ENCODE peak calls at places on chromosomes 12 and 14, in six cellular contexts. One of them, this sample, is unnamed.

GRCh38 chr14:96698846-96699543 is 98.2 kb upstream of the VRK1 start:
- DNase-seq in heart left ventricle: no peak
- DNase-seq in lung: no peak
- DNase-seq in CD4-positive, alpha-beta T cell: no peak
- DNase-seq in HCT116: no peak
- DNase-seq in A549: no peak
- DNase-seq in this sample: no peak

GRCh38 chr12:100127766-100128508 is 14.7 kb downstream of the BLTP3B start:
- DNase-seq in heart left ventricle: no peak
- DNase-seq in lung: no peak
- DNase-seq in CD4-positive, alpha-beta T cell: no peak
- DNase-seq in HCT116: no peak
- DNase-seq in A549: no peak
- DNase-seq in this sample: no peak

GRCh38 chr12:102652645-102653313 is 172.4 kb upstream of the IGF1 start:
- DNase-seq in heart left ventricle: no peak
- DNase-seq in lung: no peak
- DNase-seq in CD4-positive, alpha-beta T cell: no peak
- DNase-seq in HCT116: no peak
- DNase-seq in A549: no peak
- DNase-seq in this sample: no peak

GRCh38 chr12:62720661-62721330 is 214.2 kb downstream of the PPM1H start:
- DNase-seq in heart left ventricle: peak
- DNase-seq in lung: no peak
- DNase-seq in CD4-positive, alpha-beta T cell: no peak
- DNase-seq in HCT116: no peak
- DNase-seq in A549: no peak
- DNase-seq in this sample: no peak

GRCh38 chr12:22043943-22044342 is 2.1 kb upstream of the CMAS start:
- DNase-seq in heart left ventricle: no peak
- DNase-seq in lung: no peak
- DNase-seq in CD4-positive, alpha-beta T cell: no peak
- DNase-seq in HCT116: no peak
- DNase-seq in A549: no peak
- DNase-seq in this sample: no peak

GRCh38 chr12:49933793-49934192 is 16.7 kb upstream of the AQP2 start:
- DNase-seq in heart left ventricle: no peak
- DNase-seq in lung: no peak
- DNase-seq in CD4-positive, alpha-beta T cell: no peak
- DNase-seq in HCT116: no peak
- DNase-seq in A549: no peak
- DNase-seq in this sample: peak

GRCh38 chr12:132143328-132144071 is 619 bp downstream of the DDX51 start:
- DNase-seq in heart left ventricle: no peak
- DNase-seq in lung: no peak
- DNase-seq in CD4-positive, alpha-beta T cell: no peak
- DNase-seq in HCT116: no peak
- DNase-seq in A549: no peak
- DNase-seq in this sample: no peak

GRCh38 chr12:90280033-90280432 is 571.4 kb upstream of the ATP2B1 start:
- DNase-seq in heart left ventricle: no peak
- DNase-seq in lung: no peak
- DNase-seq in CD4-positive, alpha-beta T cell: no peak
- DNase-seq in HCT116: no peak
- DNase-seq in A549: no peak
- DNase-seq in this sample: no peak

GRCh38 chr14:39181026-39181692 is 6.1 kb downstream of the PNN start:
- DNase-seq in heart left ventricle: no peak
- DNase-seq in lung: no peak
- DNase-seq in CD4-positive, alpha-beta T cell: no peak
- DNase-seq in HCT116: no peak
- DNase-seq in A549: no peak
- DNase-seq in this sample: no peak

GRCh38 chr12:96907681-96908163 is 665 bp downstream of the NEDD1 start:
- DNase-seq in heart left ventricle: no peak
- DNase-seq in lung: no peak
- DNase-seq in CD4-positive, alpha-beta T cell: no peak
- DNase-seq in HCT116: no peak
- DNase-seq in A549: peak
- DNase-seq in this sample: peak

GRCh38 chr12:121903202-121903601 is 14.6 kb downstream of the PSMD9 start:
- DNase-seq in heart left ventricle: no peak
- DNase-seq in lung: no peak
- DNase-seq in CD4-positive, alpha-beta T cell: no peak
- DNase-seq in HCT116: no peak
- DNase-seq in A549: no peak
- DNase-seq in this sample: no peak

GRCh38 chr14:91325211-91325610 is 80.7 kb upstream of the GPR68 start:
- DNase-seq in heart left ventricle: no peak
- DNase-seq in lung: no peak
- DNase-seq in CD4-positive, alpha-beta T cell: no peak
- DNase-seq in HCT116: no peak
- DNase-seq in A549: no peak
- DNase-seq in this sample: no peak

GRCh38 chr14:103495854-103496253 is 26.8 kb downstream of the CKB start:
- DNase-seq in heart left ventricle: no peak
- DNase-seq in lung: no peak
- DNase-seq in CD4-positive, alpha-beta T cell: no peak
- DNase-seq in HCT116: no peak
- DNase-seq in A549: no peak
- DNase-seq in this sample: no peak

GRCh38 chr12:24975425-24975824 is 26.5 kb upstream of the BCAT1 start:
- DNase-seq in heart left ventricle: no peak
- DNase-seq in lung: no peak
- DNase-seq in CD4-positive, alpha-beta T cell: no peak
- DNase-seq in HCT116: no peak
- DNase-seq in A549: no peak
- DNase-seq in this sample: no peak

GRCh38 chr12:56221233-56221756 is 427 bp downstream of the RNF41 start:
- DNase-seq in heart left ventricle: peak
- DNase-seq in lung: peak
- DNase-seq in CD4-positive, alpha-beta T cell: no peak
- DNase-seq in HCT116: no peak
- DNase-seq in A549: peak
- DNase-seq in this sample: no peak

GRCh38 chr12:85016423-85016822 is 19.7 kb downstream of the TSPAN19 start:
- DNase-seq in heart left ventricle: no peak
- DNase-seq in lung: no peak
- DNase-seq in CD4-positive, alpha-beta T cell: no peak
- DNase-seq in HCT116: peak
- DNase-seq in A549: peak
- DNase-seq in this sample: peak

GRCh38 chr12:41286426-41286825 is 98.3 kb downstream of the PDZRN4 start:
- DNase-seq in heart left ventricle: no peak
- DNase-seq in lung: no peak
- DNase-seq in CD4-positive, alpha-beta T cell: no peak
- DNase-seq in HCT116: no peak
- DNase-seq in A549: no peak
- DNase-seq in this sample: no peak

GRCh38 chr14:78752789-78753188 is 582.6 kb downstream of the NRXN3 start:
- DNase-seq in heart left ventricle: no peak
- DNase-seq in lung: no peak
- DNase-seq in CD4-positive, alpha-beta T cell: no peak
- DNase-seq in HCT116: no peak
- DNase-seq in A549: no peak
- DNase-seq in this sample: no peak

GRCh38 chr14:92524603-92525185 is 11.1 kb downstream of the RIN3 start:
- DNase-seq in heart left ventricle: no peak
- DNase-seq in lung: no peak
- DNase-seq in CD4-positive, alpha-beta T cell: no peak
- DNase-seq in HCT116: no peak
- DNase-seq in A549: no peak
- DNase-seq in this sample: no peak

GRCh38 chr12:40793471-40793870 is 101.2 kb downstream of the CNTN1 start:
- DNase-seq in heart left ventricle: no peak
- DNase-seq in lung: no peak
- DNase-seq in CD4-positive, alpha-beta T cell: no peak
- DNase-seq in HCT116: no peak
- DNase-seq in A549: no peak
- DNase-seq in this sample: no peak

GRCh38 chr12:54658306-54659264 is 10.4 kb upstream of the DCD start:
- DNase-seq in heart left ventricle: no peak
- DNase-seq in lung: no peak
- DNase-seq in CD4-positive, alpha-beta T cell: no peak
- DNase-seq in HCT116: peak
- DNase-seq in A549: peak
- DNase-seq in this sample: peak

GRCh38 chr12:25284024-25284423 is 33.3 kb upstream of the KRAS start:
- DNase-seq in heart left ventricle: no peak
- DNase-seq in lung: no peak
- DNase-seq in CD4-positive, alpha-beta T cell: no peak
- DNase-seq in HCT116: no peak
- DNase-seq in A549: no peak
- DNase-seq in this sample: no peak

GRCh38 chr12:38669081-38669480 is 236.3 kb downstream of the CPNE8 start:
- DNase-seq in heart left ventricle: no peak
- DNase-seq in lung: no peak
- DNase-seq in CD4-positive, alpha-beta T cell: no peak
- DNase-seq in HCT116: no peak
- DNase-seq in A549: no peak
- DNase-seq in this sample: no peak

DNA sequence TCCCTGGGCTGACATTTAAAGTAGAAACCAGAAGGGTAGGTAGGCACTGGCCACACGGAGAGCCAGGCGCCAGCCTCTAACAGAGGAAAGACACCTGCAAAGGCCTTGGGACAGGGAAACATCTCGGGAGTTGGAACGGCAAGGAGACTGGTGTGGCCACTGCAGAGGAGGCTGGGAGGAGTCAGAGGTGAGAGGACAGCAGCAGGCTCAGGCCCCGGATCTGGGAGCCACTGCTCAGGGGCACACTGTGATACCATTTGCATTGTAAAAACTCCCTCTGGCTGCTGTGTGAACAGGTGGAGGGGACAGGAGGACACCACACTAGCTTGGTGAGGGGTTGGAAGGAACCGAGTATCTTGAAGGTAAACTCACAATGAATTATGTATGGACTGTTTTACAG is 2.7 kb downstream of the ANHX start:
- DNase-seq in heart left ventricle: no peak
- DNase-seq in lung: no peak
- DNase-seq in CD4-positive, alpha-beta T cell: no peak
- DNase-seq in HCT116: no peak
- DNase-seq in A549: no peak
- DNase-seq in this sample: no peak
- H3K27ac ChIP-seq in heart left ventricle: no peak
- H3K27ac ChIP-seq in lung: no peak
- H3K27ac ChIP-seq in CD4-positive, alpha-beta T cell: no peak
- H3K27ac ChIP-seq in HCT116: no peak
- H3K27ac ChIP-seq in A549: no peak
- H3K27ac ChIP-seq in this sample: no peak

GRCh38 chr12:45292486-45293195 is 76.7 kb downstream of the ANO6 start:
- DNase-seq in heart left ventricle: no peak
- DNase-seq in lung: no peak
- DNase-seq in CD4-positive, alpha-beta T cell: no peak
- DNase-seq in HCT116: no peak
- DNase-seq in A549: no peak
- DNase-seq in this sample: no peak
- H3K27ac ChIP-seq in heart left ventricle: peak
- H3K27ac ChIP-seq in lung: no peak
- H3K27ac ChIP-seq in CD4-positive, alpha-beta T cell: no peak
- H3K27ac ChIP-seq in HCT116: no peak
- H3K27ac ChIP-seq in A549: no peak
- H3K27ac ChIP-seq in this sample: no peak

DNA sequence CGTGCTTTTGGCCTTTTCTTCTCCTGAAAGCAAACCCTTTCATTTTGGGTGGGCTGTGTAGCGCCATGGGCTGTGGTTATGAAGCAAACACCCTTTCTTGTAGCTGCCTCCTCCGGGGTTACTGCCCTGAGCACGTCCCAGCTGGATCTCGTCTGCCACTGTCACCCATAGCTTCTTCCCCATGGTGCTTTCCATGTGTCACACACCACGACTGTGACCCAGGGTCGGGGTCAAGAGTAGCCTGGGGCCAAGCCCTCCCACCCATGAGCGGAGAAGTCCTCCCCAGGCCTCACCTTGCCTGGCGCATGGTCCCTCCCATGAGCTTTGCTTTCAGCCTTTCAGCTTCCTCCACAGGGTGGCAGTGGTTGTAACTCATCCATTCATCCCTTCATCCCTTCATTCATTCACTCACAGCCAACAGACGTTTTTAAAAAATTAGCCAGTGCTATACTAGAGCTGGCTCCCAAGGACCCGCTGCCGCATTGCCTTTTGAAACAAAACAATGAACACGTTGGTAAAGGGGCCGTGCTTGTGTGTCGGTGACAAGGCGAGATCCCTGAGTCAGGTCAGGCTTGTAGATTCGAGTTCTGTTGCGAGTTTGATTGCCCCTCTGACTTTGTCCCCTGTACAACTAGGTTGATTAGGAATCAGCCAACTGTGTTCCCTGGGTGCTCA is 29.5 kb downstream of the MEG3 start:
- DNase-seq in heart left ventricle: peak
- DNase-seq in lung: no peak
- DNase-seq in CD4-positive, alpha-beta T cell: no peak
- DNase-seq in HCT116: no peak
- DNase-seq in A549: no peak
- DNase-seq in this sample: no peak
- H3K27ac ChIP-seq in heart left ventricle: no peak
- H3K27ac ChIP-seq in lung: no peak
- H3K27ac ChIP-seq in CD4-positive, alpha-beta T cell: no peak
- H3K27ac ChIP-seq in HCT116: no peak
- H3K27ac ChIP-seq in A549: no peak
- H3K27ac ChIP-seq in this sample: no peak

GRCh38 chr14:50344831-50345563 is 32.9 kb downstream of the DMAC2L start:
- DNase-seq in heart left ventricle: no peak
- DNase-seq in lung: no peak
- DNase-seq in CD4-positive, alpha-beta T cell: no peak
- DNase-seq in HCT116: no peak
- DNase-seq in A549: no peak
- DNase-seq in this sample: no peak

GRCh38 chr14:50342211-50343080 is 30.3 kb downstream of the DMAC2L start:
- DNase-seq in heart left ventricle: peak
- DNase-seq in lung: no peak
- DNase-seq in CD4-positive, alpha-beta T cell: peak
- DNase-seq in HCT116: no peak
- DNase-seq in A549: peak
- DNase-seq in this sample: peak

GRCh38 chr14:50343424-50343823 is 31.3 kb downstream of the DMAC2L start:
- DNase-seq in heart left ventricle: no peak
- DNase-seq in lung: no peak
- DNase-seq in CD4-positive, alpha-beta T cell: no peak
- DNase-seq in HCT116: no peak
- DNase-seq in A549: no peak
- DNase-seq in this sample: no peak

GRCh38 chr14:50345891-50346422 is 33.8 kb downstream of the DMAC2L start:
- DNase-seq in heart left ventricle: no peak
- DNase-seq in lung: no peak
- DNase-seq in CD4-positive, alpha-beta T cell: no peak
- DNase-seq in HCT116: no peak
- DNase-seq in A549: no peak
- DNase-seq in this sample: no peak

GRCh38 chr14:50344116-50344775 is 32.1 kb downstream of the DMAC2L start:
- DNase-seq in heart left ventricle: no peak
- DNase-seq in lung: no peak
- DNase-seq in CD4-positive, alpha-beta T cell: no peak
- DNase-seq in HCT116: no peak
- DNase-seq in A549: no peak
- DNase-seq in this sample: no peak
- H3K27ac ChIP-seq in heart left ventricle: no peak
- H3K27ac ChIP-seq in lung: no peak
- H3K27ac ChIP-seq in CD4-positive, alpha-beta T cell: no peak
- H3K27ac ChIP-seq in HCT116: no peak
- H3K27ac ChIP-seq in A549: no peak
- H3K27ac ChIP-seq in this sample: no peak